ENCODE peak calls at places on chromosomes 2 and 18, in five cellular contexts. One of them, this sample, is unnamed.

GRCh38 chr18:32093523-32093922 is 1.8 kb downstream of the RNF138 start:
- DNase-seq in stromal cell of bone marrow: no peak
- DNase-seq in NCI-H1694 treated with DMSO at 0.1 percent for 48 hours: no peak
- DNase-seq in hepatocyte: peak; percentile 28
- DNase-seq in T-cell: no peak
- DNase-seq in this sample: no peak

GRCh38 chr2:44938287-44939073 is 3.0 kb upstream of the SIX3 start:
- DNase-seq in stromal cell of bone marrow: no peak
- DNase-seq in NCI-H1694 treated with DMSO at 0.1 percent for 48 hours: no peak
- DNase-seq in T-cell: no peak
- DNase-seq in hepatocyte: no peak
- DNase-seq in this sample: no peak

GRCh38 chr2:111642576-111643327 is 241.2 kb downstream of the ANAPC1 start:
- DNase-seq in stromal cell of bone marrow: no peak
- DNase-seq in T-cell: no peak
- DNase-seq in hepatocyte: no peak
- DNase-seq in NCI-H1694 treated with DMSO at 0.1 percent for 48 hours: no peak
- DNase-seq in this sample: no peak

GRCh38 chr2:149611100-149611820 is 23.7 kb upstream of the MMADHC start:
- DNase-seq in T-cell: no peak
- DNase-seq in hepatocyte: peak; percentile 14
- DNase-seq in stromal cell of bone marrow: no peak
- DNase-seq in NCI-H1694 treated with DMSO at 0.1 percent for 48 hours: peak; percentile 84
- DNase-seq in this sample: no peak

GRCh38 chr2:114222331-114222730 is 220.1 kb upstream of the DPP10 start:
- DNase-seq in T-cell: no peak
- DNase-seq in stromal cell of bone marrow: no peak
- DNase-seq in hepatocyte: no peak
- DNase-seq in NCI-H1694 treated with DMSO at 0.1 percent for 48 hours: no peak
- DNase-seq in this sample: no peak

GRCh38 chr2:139427164-139427563 is 647.0 kb upstream of the NXPH2 start:
- DNase-seq in hepatocyte: no peak
- DNase-seq in NCI-H1694 treated with DMSO at 0.1 percent for 48 hours: no peak
- DNase-seq in stromal cell of bone marrow: no peak
- DNase-seq in T-cell: no peak
- DNase-seq in this sample: no peak

GRCh38 chr2:180734382-180734781 is 246.0 kb upstream of the UBE2E3 start:
- DNase-seq in T-cell: no peak
- DNase-seq in NCI-H1694 treated with DMSO at 0.1 percent for 48 hours: no peak
- DNase-seq in stromal cell of bone marrow: no peak
- DNase-seq in hepatocyte: no peak
- DNase-seq in this sample: no peak

GRCh38 chr18:79642626-79643025 is 37.0 kb upstream of the CTDP1 start:
- DNase-seq in NCI-H1694 treated with DMSO at 0.1 percent for 48 hours: no peak
- DNase-seq in stromal cell of bone marrow: no peak
- DNase-seq in hepatocyte: no peak
- DNase-seq in T-cell: no peak
- DNase-seq in this sample: no peak

GRCh38 chr2:203191958-203192357 is 46.9 kb upstream of the CYP20A1 start:
- DNase-seq in NCI-H1694 treated with DMSO at 0.1 percent for 48 hours: no peak
- DNase-seq in T-cell: no peak
- DNase-seq in hepatocyte: no peak
- DNase-seq in stromal cell of bone marrow: no peak
- DNase-seq in this sample: no peak

GRCh38 chr18:77397617-77398016 is 148.0 kb downstream of the GALR1 start:
- DNase-seq in T-cell: no peak
- DNase-seq in hepatocyte: peak; percentile 14
- DNase-seq in NCI-H1694 treated with DMSO at 0.1 percent for 48 hours: no peak
- DNase-seq in stromal cell of bone marrow: no peak
- DNase-seq in this sample: no peak

GRCh38 chr2:24204505-24204904 is 29.7 kb downstream of the FAM228A start:
- DNase-seq in hepatocyte: no peak
- DNase-seq in stromal cell of bone marrow: no peak
- DNase-seq in T-cell: no peak
- DNase-seq in NCI-H1694 treated with DMSO at 0.1 percent for 48 hours: no peak
- DNase-seq in this sample: no peak

GRCh38 chr2:114219501-114219900 is 222.9 kb upstream of the DPP10 start:
- DNase-seq in stromal cell of bone marrow: no peak
- DNase-seq in hepatocyte: no peak
- DNase-seq in NCI-H1694 treated with DMSO at 0.1 percent for 48 hours: no peak
- DNase-seq in T-cell: no peak
- DNase-seq in this sample: no peak

GRCh38 chr2:208033701-208034502 is 8.6 kb upstream of the PLEKHM3 start:
- DNase-seq in NCI-H1694 treated with DMSO at 0.1 percent for 48 hours: no peak
- DNase-seq in hepatocyte: peak; percentile 80
- DNase-seq in T-cell: peak; percentile 24
- DNase-seq in stromal cell of bone marrow: no peak
- DNase-seq in this sample: peak; percentile 12

GRCh38 chr2:71792926-71793761 is 339.8 kb downstream of the DYSF start:
- DNase-seq in hepatocyte: peak; percentile 59
- DNase-seq in T-cell: no peak
- DNase-seq in NCI-H1694 treated with DMSO at 0.1 percent for 48 hours: no peak
- DNase-seq in stromal cell of bone marrow: peak; percentile 23
- DNase-seq in this sample: peak; percentile 42

GRCh38 chr2:119646149-119646548 is 32.9 kb upstream of the TMEM177 start:
- DNase-seq in T-cell: no peak
- DNase-seq in NCI-H1694 treated with DMSO at 0.1 percent for 48 hours: no peak
- DNase-seq in stromal cell of bone marrow: no peak
- DNase-seq in hepatocyte: no peak
- DNase-seq in this sample: no peak

GRCh38 chr18:42155024-42155423 is 200.0 kb downstream of the PIK3C3 start:
- DNase-seq in T-cell: no peak
- DNase-seq in hepatocyte: no peak
- DNase-seq in stromal cell of bone marrow: no peak
- DNase-seq in NCI-H1694 treated with DMSO at 0.1 percent for 48 hours: peak; percentile 24
- DNase-seq in this sample: no peak

GRCh38 chr18:40984856-40985255 is 970.2 kb upstream of the PIK3C3 start:
- DNase-seq in T-cell: no peak
- DNase-seq in stromal cell of bone marrow: no peak
- DNase-seq in hepatocyte: no peak
- DNase-seq in NCI-H1694 treated with DMSO at 0.1 percent for 48 hours: no peak
- DNase-seq in this sample: no peak

GRCh38 chr2:197239434-197239833 is 71.1 kb downstream of the ANKRD44 start:
- DNase-seq in hepatocyte: no peak
- DNase-seq in NCI-H1694 treated with DMSO at 0.1 percent for 48 hours: no peak
- DNase-seq in stromal cell of bone marrow: no peak
- DNase-seq in T-cell: no peak
- DNase-seq in this sample: no peak

GRCh38 chr2:73295751-73296400 is 2.5 kb upstream of the EGR4 start:
- DNase-seq in stromal cell of bone marrow: no peak
- DNase-seq in NCI-H1694 treated with DMSO at 0.1 percent for 48 hours: no peak
- DNase-seq in T-cell: no peak
- DNase-seq in hepatocyte: no peak
- DNase-seq in this sample: no peak

GRCh38 chr2:118609138-118609537 is 238.3 kb downstream of the EN1 start:
- DNase-seq in hepatocyte: peak; percentile 38
- DNase-seq in NCI-H1694 treated with DMSO at 0.1 percent for 48 hours: no peak
- DNase-seq in stromal cell of bone marrow: no peak
- DNase-seq in T-cell: no peak
- DNase-seq in this sample: no peak